ENCODE peak calls at places on chromosomes 6 and 20, in eight cellular contexts. J, I, U, G, M, R, O and N are unnamed samples. For H3K4me1, the result is how much of the 10 kb centered on the place peaks cover.

GRCh38 chr20:50815162-50815989 is 20.5 kb downstream of the BCAS4 start:
- DNase-seq in M (peak), I (peak), R (no peak), G (no peak), U (peak), J (no peak), O (no peak), N (no peak)

GRCh38 chr20:56626367-56627121 is 2.6 kb upstream of the TFAP2C start:
- DNase-seq in G (no peak), U (no peak), J (no peak), M (no peak), I (peak), R (no peak), O (peak), N (no peak)

GRCh38 chr6:112086744-112087135 is 542 bp downstream of the TUBE1 start:
- DNase-seq in O (peak), M (peak), J (no peak), G (no peak), R (no peak), I (peak), U (no peak), N (no peak)

GRCh38 chr6:137882225-137882961 is 15.3 kb downstream of the TNFAIP3 start:
- DNase-seq in U (no peak), O (no peak), G (no peak), R (no peak), M (peak), I (peak), J (peak), N (peak)

GRCh38 chr20:32534661-32535240 is 50.4 kb downstream of the NOL4L start:
- DNase-seq in I (no peak), G (no peak), M (no peak), O (no peak), J (peak), R (peak), U (no peak), N (peak)

GRCh38 chr6:16811277-16811979 is 50.2 kb upstream of the ATXN1 start:
- DNase-seq in R (no peak), G (no peak), O (no peak), U (no peak), J (no peak), I (no peak), M (no peak), N (no peak)

GRCh38 chr20:63230800-63231268 is 4.9 kb upstream of the BIRC7 start:
- DNase-seq in G (peak), R (no peak), U (no peak), O (no peak), J (peak), M (peak), I (peak), N (no peak)

GRCh38 chr6:137237413-137238170 is 18.4 kb upstream of the IFNGR1 start:
- DNase-seq in R (no peak), O (peak), G (no peak), M (peak), J (no peak), I (peak), U (no peak), N (no peak)

GRCh38 chr20:51026317-51026716 is 3.4 kb upstream of the KCNG1 start:
- DNase-seq in M (no peak), R (no peak), U (no peak), G (no peak), O (no peak), I (no peak), J (no peak), N (no peak)

GRCh38 chr20:64273109-64273508 is 17.6 kb downstream of the PCMTD2 start:
- DNase-seq in J (no peak), M (no peak), U (no peak), R (no peak), G (no peak), I (no peak), O (no peak), N (no peak)

GRCh38 chr20:24705486-24705885 is 236.1 kb downstream of the SYNDIG1 start:
- DNase-seq in I (no peak), U (no peak), M (no peak), O (no peak), R (no peak), G (no peak), J (no peak), N (no peak)

GRCh38 chr20:45347936-45348809 is at the start of gene SDC4:
- DNase-seq in U (peak), I (peak), M (peak), J (peak), O (peak), R (peak), G (peak), N (peak)

GRCh38 chr6:4256969-4257368 is 121.6 kb upstream of the ECI2 start:
- DNase-seq in U (no peak), J (no peak), I (peak), O (no peak), M (peak), G (no peak), R (no peak), N (no peak)

GRCh38 chr6:2019051-2019450 is 226.4 kb downstream of the GMDS start:
- DNase-seq in I (no peak), R (no peak), J (no peak), M (no peak), G (no peak), O (no peak), U (no peak), N (no peak)

GRCh38 chr6:154928325-154928922 is 66.7 kb upstream of the TIAM2 start:
- DNase-seq in I (peak), J (peak), M (peak), G (peak), R (peak), U (no peak), O (peak), N (peak)

GRCh38 chr6:157647261-157647915 is 175.7 kb upstream of the SNX9 start:
- DNase-seq in J (no peak), I (no peak), O (no peak), M (no peak), U (peak), G (no peak), R (no peak), N (no peak)

GRCh38 chr20:8542115-8542486 is 410.0 kb downstream of the PLCB1 start:
- DNase-seq in M (no peak), U (no peak), O (no peak), R (no peak), J (no peak), G (no peak), I (no peak), N (no peak)

GRCh38 chr6:90294989-90295853 is 1.4 kb downstream of the BACH2 start:
- DNase-seq in I (peak), M (peak), G (peak), U (peak), R (peak), O (no peak), J (peak), N (peak)

GRCh38 chr20:64025826-64026412 is 10.1 kb upstream of the C20orf204 start:
- DNase-seq in J (no peak), I (no peak), M (no peak), G (no peak), O (no peak), U (no peak), R (no peak), N (no peak)

GRCh38 chr6:134117409-134117808 is 65.0 kb upstream of the SLC2A12 start:
- DNase-seq in G (no peak), I (peak), R (no peak), J (no peak), O (no peak), U (no peak), M (peak), N (no peak)

GRCh38 chr6:84872996-84873395 is 108.6 kb upstream of the TBX18 start:
- DNase-seq in J (no peak), I (no peak), M (no peak), G (no peak), U (no peak), R (no peak), O (no peak), N (no peak)

GRCh38 chr6:1812487-1812886 is 202.8 kb downstream of the FOXC1 start:
- DNase-seq in U (no peak), G (no peak), O (no peak), M (no peak), I (no peak), R (no peak), J (no peak), N (no peak)

GRCh38 chr6:118495639-118496296 is 52.3 kb upstream of the PLN start:
- DNase-seq in U (no peak), R (no peak), J (no peak), O (no peak), M (peak), G (no peak), I (peak), N (no peak)

GRCh38 chr6:31037692-31038091 is 27.4 kb downstream of the MUC22 start:
- DNase-seq in O (no peak), I (peak), M (peak), G (no peak), U (no peak), J (no peak), R (no peak), N (no peak)

GRCh38 chr6:156514186-156514585 is 263.0 kb upstream of the ARID1B start:
- DNase-seq in M (no peak), G (no peak), R (no peak), O (no peak), U (no peak), I (no peak), J (no peak), N (no peak)

GRCh38 chr20:17910828-17911294 is 57.7 kb downstream of the SNX5 start:
- DNase-seq in U (no peak), G (peak), I (peak), R (no peak), M (peak), J (no peak), O (no peak), N (no peak)

GRCh38 chr6:162554531-162554930 is 173.0 kb downstream of the PRKN start:
- DNase-seq in J (no peak), R (no peak), G (no peak), O (no peak), I (no peak), U (no peak), M (no peak), N (no peak)

GRCh38 chr6:53630533-53631269 is 34.9 kb downstream of the KLHL31 start:
- DNase-seq in M (no peak), R (no peak), J (no peak), O (no peak), G (no peak), I (no peak), U (no peak), N (no peak)
- H3K27ac ChIP-seq in M (no peak), R (no peak), J (no peak), O (no peak), G (no peak), I (no peak), U (no peak), N (no peak)

DNA sequence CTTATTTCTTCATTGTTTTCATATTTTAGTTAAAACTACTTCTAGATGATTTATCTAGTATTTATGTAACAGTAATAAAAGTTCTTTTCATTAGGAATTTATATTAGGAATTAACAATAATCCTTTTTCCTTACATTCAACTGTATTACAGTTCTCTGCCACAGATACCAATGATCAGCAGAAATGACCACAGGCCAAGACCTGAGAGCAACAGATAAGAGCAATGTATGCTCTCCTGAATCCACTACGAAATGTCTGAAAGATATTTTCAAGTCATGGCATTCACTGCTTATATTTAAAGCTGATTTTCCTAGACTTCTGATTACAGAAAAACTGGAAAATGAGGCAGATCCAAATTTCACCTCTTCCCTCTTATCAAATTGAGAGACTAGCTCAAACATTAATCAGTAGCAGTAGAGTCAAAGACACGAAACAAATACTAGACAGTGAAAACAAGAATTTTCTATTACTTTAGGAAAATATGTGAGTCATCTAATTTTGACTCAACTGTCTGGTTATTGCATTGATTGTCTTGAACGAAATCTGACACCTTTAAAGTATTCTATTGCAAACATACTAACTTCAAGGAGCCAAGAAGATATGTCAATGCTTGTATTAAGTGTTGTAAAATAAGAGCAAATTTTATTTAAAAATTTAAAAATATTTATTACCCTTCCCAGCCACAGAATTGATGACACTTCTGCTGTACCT is 72.1 kb downstream of the RNGTT start:
- DNase-seq in O (no peak), R (no peak), M (peak), J (no peak), I (peak), U (no peak), G (no peak), N (no peak)
- H3K4me1 ChIP-seq in O (under half), R (under half), M (under half), J (under half), I (under half), U (under half), G (under half), N (under half)

GRCh38 chr6:77324851-77325250 is 138.4 kb downstream of the HTR1B start:
- DNase-seq in U (no peak), O (no peak), J (no peak), I (no peak), R (no peak), M (no peak), G (no peak), N (no peak)
- H3K4me3 ChIP-seq in U (no peak), O (no peak), J (no peak), I (no peak), R (no peak), M (no peak), G (no peak), N (no peak)

GRCh38 chr6:96931198-96931597 is 6.7 kb downstream of the KLHL32 start:
- DNase-seq in O (no peak), I (no peak), U (no peak), G (no peak), R (no peak), M (no peak), J (no peak), N (no peak)

GRCh38 chr6:96939019-96939805 is 14.7 kb downstream of the KLHL32 start:
- DNase-seq in R (no peak), I (peak), O (no peak), M (peak), J (no peak), G (no peak), U (no peak), N (no peak)

DNA sequence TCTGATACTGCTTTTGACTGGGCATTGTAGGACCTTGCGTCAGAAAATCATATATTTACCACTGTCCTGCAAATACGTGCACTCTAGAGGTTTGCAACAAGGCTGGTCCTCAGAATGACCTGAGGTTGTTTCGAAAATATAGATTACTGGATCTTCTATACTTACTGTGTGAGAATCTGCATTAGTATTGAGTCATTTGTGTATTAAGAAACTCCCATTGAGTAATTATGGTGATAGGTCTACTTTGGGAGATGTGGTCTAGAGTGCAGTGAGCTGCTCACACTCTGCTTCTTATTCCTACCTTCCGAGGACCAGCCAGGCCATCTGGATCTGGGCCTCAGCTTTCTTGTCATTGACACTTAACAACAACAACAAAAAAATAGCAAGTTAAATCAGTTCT is 9.6 kb downstream of the KLHL32 start:
- DNase-seq in R (no peak), I (no peak), J (no peak), M (no peak), U (no peak), G (no peak), O (no peak), N (no peak)
- H3K27ac ChIP-seq in R (no peak), I (no peak), J (no peak), M (no peak), U (no peak), G (no peak), O (no peak), N (no peak)

GRCh38 chr6:35050291-35050987 is 90.7 kb downstream of the TCP11 start:
- DNase-seq in I (no peak), G (no peak), R (no peak), J (no peak), O (no peak), U (peak), M (no peak), N (no peak)
- H3K4me1 ChIP-seq in I (under half), G (under half), R (under half), J (under half), O (under half), U (half or more), M (under half), N (under half)

DNA sequence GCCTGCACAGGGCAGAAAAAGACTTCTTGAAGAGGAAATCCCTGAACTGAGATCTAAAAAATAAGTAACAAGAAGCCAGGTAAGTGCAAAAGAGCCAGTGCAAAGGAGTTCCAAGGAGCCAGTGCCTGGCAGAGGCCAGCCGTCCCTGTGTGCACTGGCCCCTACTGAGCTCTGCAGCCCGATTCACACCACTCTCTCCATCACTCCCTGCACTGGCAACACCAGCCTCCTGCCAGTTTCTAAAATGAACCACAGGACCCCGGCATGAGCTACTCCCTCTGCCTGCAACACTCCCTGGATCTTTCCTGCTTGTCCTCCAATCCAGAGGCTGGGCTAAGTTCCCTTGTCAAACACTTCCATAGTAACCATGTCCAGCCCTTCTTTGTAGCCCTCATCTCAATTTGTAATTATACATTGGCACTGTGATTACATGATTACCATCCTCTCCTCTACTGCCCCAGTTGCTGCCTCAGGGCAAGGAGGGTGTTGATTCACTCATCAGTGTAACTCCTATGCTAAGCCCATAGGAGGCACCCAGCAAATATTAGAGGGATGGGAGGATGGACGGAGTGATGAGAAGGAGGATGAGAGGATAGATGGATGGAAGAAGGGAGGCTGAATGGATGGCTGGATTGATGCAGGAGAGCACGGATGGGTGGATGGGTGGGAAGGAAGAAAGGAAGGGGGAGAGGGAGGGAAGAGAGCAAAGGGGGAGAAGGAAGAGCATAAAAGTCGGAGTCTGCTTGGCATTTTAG is 49.3 kb downstream of the SIRPA start:
- DNase-seq in U (no peak), I (no peak), M (no peak), O (no peak), J (no peak), G (no peak), R (no peak), N (no peak)
- H3K4me3 ChIP-seq in U (no peak), I (no peak), M (no peak), O (no peak), J (no peak), G (no peak), R (no peak), N (no peak)

DNA sequence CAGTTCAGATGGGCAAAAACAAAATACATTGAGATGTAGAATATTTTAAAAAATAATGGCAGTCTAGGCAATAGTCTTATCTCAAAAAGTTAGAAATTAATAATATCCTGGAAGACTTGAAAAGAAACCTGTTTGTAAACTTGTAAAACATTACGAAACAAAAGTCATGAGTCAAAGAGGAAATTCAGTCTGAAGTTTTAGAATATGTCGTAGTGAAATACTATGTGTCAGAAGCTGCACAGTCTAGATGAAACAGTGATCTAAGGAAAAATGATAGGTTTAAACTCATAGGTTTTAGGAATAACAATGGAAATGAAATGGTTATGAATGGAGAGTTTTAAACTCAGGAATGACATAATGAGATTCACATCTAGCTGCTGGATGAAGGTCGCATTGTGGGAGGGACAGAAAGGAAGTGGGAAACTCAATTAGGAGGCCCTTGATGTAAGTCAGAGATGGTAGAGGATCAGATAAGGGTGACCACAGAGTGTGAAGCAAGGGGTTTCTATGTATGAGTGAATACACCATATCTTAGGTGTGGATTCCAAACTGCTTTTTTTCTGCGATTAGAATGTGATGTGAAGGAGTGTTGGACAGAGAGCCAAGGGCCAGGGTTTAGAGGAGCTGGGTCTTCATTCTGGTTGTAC is 2.8 kb downstream of the SNRPB2 start:
- DNase-seq in O (no peak), M (no peak), J (no peak), I (peak), U (no peak), G (no peak), R (peak), N (peak)
- H3K27ac ChIP-seq in O (no peak), M (no peak), J (no peak), I (no peak), U (no peak), G (no peak), R (no peak), N (peak)

GRCh38 chr20:19816386-19816785 is 58.3 kb downstream of the RIN2 start:
- DNase-seq in G (no peak), M (no peak), O (no peak), R (no peak), U (no peak), J (no peak), I (peak), N (no peak)

GRCh38 chr20:19817017-19817416 is 59.0 kb downstream of the RIN2 start:
- DNase-seq in R (no peak), I (peak), U (no peak), J (no peak), M (peak), G (no peak), O (no peak), N (no peak)

GRCh38 chr20:19814241-19814640 is 56.2 kb downstream of the RIN2 start:
- DNase-seq in R (no peak), I (no peak), J (no peak), O (no peak), G (no peak), M (no peak), U (no peak), N (no peak)

GRCh38 chr20:19813839-19814238 is 55.8 kb downstream of the RIN2 start:
- DNase-seq in G (no peak), M (peak), O (no peak), I (peak), J (no peak), R (no peak), U (no peak), N (no peak)

GRCh38 chr20:19815553-19815991 is 57.5 kb downstream of the RIN2 start:
- DNase-seq in R (no peak), G (peak), M (peak), J (no peak), U (no peak), I (peak), O (peak), N (no peak)
- H3K4me1 ChIP-seq in R (under half), G (under half), M (under half), J (under half), U (under half), I (under half), O (under half), N (under half)